ENCODE peak calls at places on chromosomes 5 and 9, in six cellular contexts. One of them, this sample, is unnamed.

GRCh38 chr9:134410078-134410834 is 84.0 kb downstream of the RXRA start:
- DNase-seq in fibroblast of the aortic adventitia: no peak
- DNase-seq in AG08395: no peak
- DNase-seq in erythroblast: no peak
- DNase-seq in CD4-positive, alpha-beta memory T cell: no peak
- DNase-seq in activated CD4-positive, alpha-beta T cell treated with anti-CD3 and anti-CD28 coated beads, Interleukin-2, amount 50 U/mL, for 1 hour: no peak
- DNase-seq in this sample: no peak

GRCh38 chr9:8802242-8802641 is 1002.7 kb upstream of the DMAC1 start:
- DNase-seq in AG08395: no peak
- DNase-seq in CD4-positive, alpha-beta memory T cell: no peak
- DNase-seq in fibroblast of the aortic adventitia: no peak
- DNase-seq in erythroblast: no peak
- DNase-seq in activated CD4-positive, alpha-beta T cell treated with anti-CD3 and anti-CD28 coated beads, Interleukin-2, amount 50 U/mL, for 1 hour: no peak
- DNase-seq in this sample: no peak

GRCh38 chr9:116365056-116365471 is 211.5 kb downstream of the PAPPA start:
- DNase-seq in CD4-positive, alpha-beta memory T cell: no peak
- DNase-seq in erythroblast: no peak
- DNase-seq in AG08395: peak; percentile 94
- DNase-seq in activated CD4-positive, alpha-beta T cell treated with anti-CD3 and anti-CD28 coated beads, Interleukin-2, amount 50 U/mL, for 1 hour: no peak
- DNase-seq in fibroblast of the aortic adventitia: peak; percentile 71
- DNase-seq in this sample: no peak

GRCh38 chr5:42887575-42887974 is 75.9 kb upstream of the SELENOP start:
- DNase-seq in activated CD4-positive, alpha-beta T cell treated with anti-CD3 and anti-CD28 coated beads, Interleukin-2, amount 50 U/mL, for 1 hour: no peak
- DNase-seq in CD4-positive, alpha-beta memory T cell: no peak
- DNase-seq in fibroblast of the aortic adventitia: peak; percentile 53
- DNase-seq in AG08395: no peak
- DNase-seq in erythroblast: no peak
- DNase-seq in this sample: no peak

GRCh38 chr9:80806675-80807074 is 882.7 kb downstream of the TLE1 start:
- DNase-seq in activated CD4-positive, alpha-beta T cell treated with anti-CD3 and anti-CD28 coated beads, Interleukin-2, amount 50 U/mL, for 1 hour: no peak
- DNase-seq in erythroblast: no peak
- DNase-seq in AG08395: no peak
- DNase-seq in CD4-positive, alpha-beta memory T cell: no peak
- DNase-seq in fibroblast of the aortic adventitia: no peak
- DNase-seq in this sample: no peak

GRCh38 chr9:79490657-79491250 is 81.0 kb upstream of the TLE4 start:
- DNase-seq in fibroblast of the aortic adventitia: no peak
- DNase-seq in activated CD4-positive, alpha-beta T cell treated with anti-CD3 and anti-CD28 coated beads, Interleukin-2, amount 50 U/mL, for 1 hour: no peak
- DNase-seq in erythroblast: no peak
- DNase-seq in CD4-positive, alpha-beta memory T cell: no peak
- DNase-seq in AG08395: no peak
- DNase-seq in this sample: no peak

GRCh38 chr9:87676976-87677775 is 48.7 kb upstream of the CTSL start:
- DNase-seq in fibroblast of the aortic adventitia: peak; percentile 51
- DNase-seq in AG08395: peak; percentile 31
- DNase-seq in CD4-positive, alpha-beta memory T cell: no peak
- DNase-seq in activated CD4-positive, alpha-beta T cell treated with anti-CD3 and anti-CD28 coated beads, Interleukin-2, amount 50 U/mL, for 1 hour: no peak
- DNase-seq in erythroblast: no peak
- DNase-seq in this sample: no peak

GRCh38 chr5:28344803-28345433 is 1306.5 kb upstream of the CDH9 start:
- DNase-seq in activated CD4-positive, alpha-beta T cell treated with anti-CD3 and anti-CD28 coated beads, Interleukin-2, amount 50 U/mL, for 1 hour: no peak
- DNase-seq in CD4-positive, alpha-beta memory T cell: no peak
- DNase-seq in erythroblast: peak; percentile 50
- DNase-seq in fibroblast of the aortic adventitia: peak; percentile 10
- DNase-seq in AG08395: no peak
- DNase-seq in this sample: peak; percentile 48

GRCh38 chr5:143506881-143507552 is 103.5 kb upstream of the NR3C1 start:
- DNase-seq in AG08395: peak; percentile 80
- DNase-seq in fibroblast of the aortic adventitia: peak; percentile 97
- DNase-seq in CD4-positive, alpha-beta memory T cell: no peak
- DNase-seq in erythroblast: no peak
- DNase-seq in activated CD4-positive, alpha-beta T cell treated with anti-CD3 and anti-CD28 coated beads, Interleukin-2, amount 50 U/mL, for 1 hour: no peak
- DNase-seq in this sample: peak; percentile 48

GRCh38 chr5:177363565-177363964 is 5.8 kb downstream of the RGS14 start:
- DNase-seq in AG08395: no peak
- DNase-seq in CD4-positive, alpha-beta memory T cell: no peak
- DNase-seq in erythroblast: no peak
- DNase-seq in activated CD4-positive, alpha-beta T cell treated with anti-CD3 and anti-CD28 coated beads, Interleukin-2, amount 50 U/mL, for 1 hour: no peak
- DNase-seq in fibroblast of the aortic adventitia: no peak
- DNase-seq in this sample: no peak

GRCh38 chr5:56422060-56422762 is 189.1 kb upstream of the ANKRD55 start:
- DNase-seq in fibroblast of the aortic adventitia: no peak
- DNase-seq in activated CD4-positive, alpha-beta T cell treated with anti-CD3 and anti-CD28 coated beads, Interleukin-2, amount 50 U/mL, for 1 hour: no peak
- DNase-seq in erythroblast: no peak
- DNase-seq in CD4-positive, alpha-beta memory T cell: no peak
- DNase-seq in AG08395: no peak
- DNase-seq in this sample: no peak

GRCh38 chr5:68167195-68167651 is 48.3 kb upstream of the PIK3R1 start:
- DNase-seq in CD4-positive, alpha-beta memory T cell: no peak
- DNase-seq in fibroblast of the aortic adventitia: no peak
- DNase-seq in AG08395: no peak
- DNase-seq in erythroblast: no peak
- DNase-seq in activated CD4-positive, alpha-beta T cell treated with anti-CD3 and anti-CD28 coated beads, Interleukin-2, amount 50 U/mL, for 1 hour: no peak
- DNase-seq in this sample: no peak

GRCh38 chr9:133184971-133185370 is 21.3 kb upstream of the GBGT1 start:
- DNase-seq in erythroblast: peak; percentile 64
- DNase-seq in CD4-positive, alpha-beta memory T cell: peak; percentile 47
- DNase-seq in activated CD4-positive, alpha-beta T cell treated with anti-CD3 and anti-CD28 coated beads, Interleukin-2, amount 50 U/mL, for 1 hour: no peak
- DNase-seq in AG08395: peak; percentile 75
- DNase-seq in fibroblast of the aortic adventitia: peak; percentile 75
- DNase-seq in this sample: peak; percentile 73

GRCh38 chr5:177362102-177362868 is 4.6 kb downstream of the RGS14 start:
- DNase-seq in CD4-positive, alpha-beta memory T cell: no peak
- DNase-seq in fibroblast of the aortic adventitia: no peak
- DNase-seq in activated CD4-positive, alpha-beta T cell treated with anti-CD3 and anti-CD28 coated beads, Interleukin-2, amount 50 U/mL, for 1 hour: peak; percentile 58
- DNase-seq in erythroblast: no peak
- DNase-seq in AG08395: no peak
- DNase-seq in this sample: no peak

GRCh38 chr9:137048655-137049543 is 2.9 kb upstream of the NPDC1 start:
- DNase-seq in fibroblast of the aortic adventitia: no peak
- DNase-seq in erythroblast: no peak
- DNase-seq in CD4-positive, alpha-beta memory T cell: no peak
- DNase-seq in activated CD4-positive, alpha-beta T cell treated with anti-CD3 and anti-CD28 coated beads, Interleukin-2, amount 50 U/mL, for 1 hour: no peak
- DNase-seq in AG08395: no peak
- DNase-seq in this sample: no peak

GRCh38 chr9:81529556-81530193 is 159.7 kb downstream of the TLE1 start:
- DNase-seq in CD4-positive, alpha-beta memory T cell: no peak
- DNase-seq in activated CD4-positive, alpha-beta T cell treated with anti-CD3 and anti-CD28 coated beads, Interleukin-2, amount 50 U/mL, for 1 hour: no peak
- DNase-seq in AG08395: peak; percentile 34
- DNase-seq in fibroblast of the aortic adventitia: peak; percentile 83
- DNase-seq in erythroblast: no peak
- DNase-seq in this sample: peak; percentile 30

GRCh38 chr5:115179959-115180709 is 10.4 kb upstream of the TRIM36 start:
- DNase-seq in fibroblast of the aortic adventitia: no peak
- DNase-seq in activated CD4-positive, alpha-beta T cell treated with anti-CD3 and anti-CD28 coated beads, Interleukin-2, amount 50 U/mL, for 1 hour: no peak
- DNase-seq in erythroblast: peak; percentile 48
- DNase-seq in AG08395: peak; percentile 14
- DNase-seq in CD4-positive, alpha-beta memory T cell: peak; percentile 32
- DNase-seq in this sample: no peak

GRCh38 chr9:32526042-32526706 is at the start of gene RIGI:
- DNase-seq in activated CD4-positive, alpha-beta T cell treated with anti-CD3 and anti-CD28 coated beads, Interleukin-2, amount 50 U/mL, for 1 hour: peak; percentile 76
- DNase-seq in AG08395: peak; percentile 86
- DNase-seq in erythroblast: peak; percentile 82
- DNase-seq in fibroblast of the aortic adventitia: peak; percentile 92
- DNase-seq in CD4-positive, alpha-beta memory T cell: peak; percentile 81
- DNase-seq in this sample: peak; percentile 82

GRCh38 chr9:136550439-136551085 is 4.7 kb upstream of the NOTCH1 start:
- DNase-seq in AG08395: no peak
- DNase-seq in erythroblast: no peak
- DNase-seq in CD4-positive, alpha-beta memory T cell: no peak
- DNase-seq in fibroblast of the aortic adventitia: no peak
- DNase-seq in activated CD4-positive, alpha-beta T cell treated with anti-CD3 and anti-CD28 coated beads, Interleukin-2, amount 50 U/mL, for 1 hour: no peak
- DNase-seq in this sample: no peak